ENCODE peak calls at places on chromosomes 13 and 19, in four cellular contexts. X, W, U and V are unnamed samples.

GRCh38 chr13:60379837-60380236 is 17.2 kb upstream of the TDRD3 start:
- DNase-seq in X (no peak), W (no peak), U (no peak), V (no peak)

GRCh38 chr13:110509478-110509926 is 52.0 kb downstream of the RAB20 start:
- DNase-seq in X (no peak), W (no peak), U (no peak), V (no peak)

GRCh38 chr19:588758-589692 is 656 bp upstream of the HCN2 start:
- DNase-seq in X (no peak), W (no peak), U (peak; percentile 35), V (no peak)

GRCh38 chr13:50379584-50379983 is 364.3 kb downstream of the KCNRG start:
- DNase-seq in X (no peak), W (no peak), U (no peak), V (no peak)

GRCh38 chr13:71851541-71851940 is 15.5 kb downstream of the DACH1 start:
- DNase-seq in X (no peak), W (no peak), U (no peak), V (no peak)

GRCh38 chr13:37383066-37383465 is 215.5 kb downstream of the POSTN start:
- DNase-seq in X (no peak), W (no peak), U (no peak), V (no peak)

GRCh38 chr13:52827839-52828238 is 20.6 kb downstream of the PCDH8 start:
- DNase-seq in X (no peak), W (no peak), U (no peak), V (no peak)

GRCh38 chr19:53034948-53035675 is 9.4 kb upstream of the ERVV-2 start:
- DNase-seq in X (no peak), W (no peak), U (no peak), V (no peak)

GRCh38 chr13:69683921-69684663 is 423.5 kb upstream of the ATXN8OS start:
- DNase-seq in X (no peak), W (no peak), U (no peak), V (no peak)

GRCh38 chr19:51473009-51473707 is 5.2 kb upstream of the CEACAM18 start:
- DNase-seq in X (peak; percentile 52), W (no peak), U (peak; percentile 79), V (peak; percentile 16)

GRCh38 chr19:38278751-38279150 is 14.4 kb downstream of the SPINT2 start:
- DNase-seq in X (no peak), W (no peak), U (no peak), V (no peak)

GRCh38 chr13:76991432-76991795 is 467 bp upstream of the CLN5 start:
- DNase-seq in X (no peak), W (no peak), U (no peak), V (no peak)

GRCh38 chr13:26551255-26551654 is 6.2 kb upstream of the WASF3 start:
- DNase-seq in X (no peak), W (no peak), U (no peak), V (no peak)

GRCh38 chr19:50512112-50512998 is 1.4 kb downstream of the ASPDH start:
- DNase-seq in X (no peak), W (no peak), U (no peak), V (no peak)

GRCh38 chr13:50693755-50694154 is 149.7 kb downstream of the DLEU7 start:
- DNase-seq in X (no peak), W (peak; percentile 33), U (no peak), V (no peak)

GRCh38 chr13:110119943-110120905 is 186.7 kb downstream of the COL4A1 start:
- DNase-seq in X (no peak), W (no peak), U (no peak), V (no peak)

GRCh38 chr13:102012299-102013293 is 389.3 kb downstream of the FGF14 start:
- DNase-seq in X (no peak), W (no peak), U (no peak), V (no peak)